ENCODE peak calls at places on chromosomes 7 and 10, in four cellular contexts. V is DND-41, P is mesendoderm, K is mammary epithelial cell. W is an unnamed sample.

GRCh38 chr7:78787854-78788253 is 665.6 kb downstream of the MAGI2 start:
- DNase-seq in P (no peak), K (peak), V (no peak), W (no peak)

GRCh38 chr10:5890519-5890878 is 456 bp downstream of the FBH1 start:
- DNase-seq in P (peak), V (peak), K (peak), W (no peak)

GRCh38 chr10:88196298-88196697 is 332.9 kb downstream of the PTEN start:
- DNase-seq in K (no peak), V (no peak), P (no peak), W (no peak)

GRCh38 chr7:1925973-1926907 is 256.2 kb downstream of the ELFN1 start:
- DNase-seq in K (no peak), P (no peak), V (peak), W (no peak)

GRCh38 chr10:117138838-117139580 is 939 bp upstream of the VAX1 start:
- DNase-seq in K (no peak), P (peak), V (no peak), W (no peak)

GRCh38 chr10:118764195-118764594 is 9.4 kb upstream of the CACUL1 start:
- DNase-seq in K (no peak), V (no peak), P (no peak), W (no peak)

GRCh38 chr10:69867699-69868558 is 66.2 kb downstream of the COL13A1 start:
- DNase-seq in K (no peak), V (no peak), P (no peak), W (no peak)

GRCh38 chr7:150983893-150984368 is 5.8 kb upstream of the KCNH2 start:
- DNase-seq in V (peak), K (peak), P (peak), W (no peak)

GRCh38 chr10:92222603-92223275 is 68.1 kb downstream of the CPEB3 start:
- DNase-seq in V (no peak), K (peak), P (no peak), W (no peak)

GRCh38 chr10:71974489-71975011 is 10.4 kb downstream of the CHST3 start:
- DNase-seq in V (no peak), K (peak), P (peak), W (no peak)

GRCh38 chr10:3045471-3046209 is 21.7 kb upstream of the PFKP start:
- DNase-seq in V (no peak), K (peak), P (peak), W (no peak)

GRCh38 chr10:43057831-43058340 is 19.0 kb upstream of the RET start:
- DNase-seq in K (no peak), V (no peak), P (no peak), W (no peak)

GRCh38 chr7:143434660-143435059 is 8.6 kb upstream of the TAS2R60 start:
- DNase-seq in K (peak), P (no peak), V (no peak), W (no peak)

GRCh38 chr7:139680676-139681462 is 96.9 kb downstream of the HIPK2 start:
- DNase-seq in V (no peak), P (peak), K (peak), W (no peak)

GRCh38 chr7:99624487-99624886 is 7.7 kb downstream of the ZSCAN25 start:
- DNase-seq in P (no peak), V (peak), K (no peak), W (no peak)

GRCh38 chr7:128115821-128116723 is 84.8 kb upstream of the LRRC4 start:
- DNase-seq in K (no peak), P (peak), V (no peak), W (no peak)

GRCh38 chr7:75617634-75618234 is 121.0 kb downstream of the HIP1 start:
- DNase-seq in K (no peak), P (no peak), V (peak), W (no peak)

GRCh38 chr7:105245398-105246099 is 143.2 kb downstream of the SRPK2 start:
- DNase-seq in V (no peak), P (no peak), K (no peak), W (no peak)

GRCh38 chr7:351681-352480 is 61.9 kb downstream of the FOXL3 start:
- DNase-seq in V (peak), K (no peak), P (no peak), W (no peak)

GRCh38 chr10:86775056-86775858 is 18.8 kb downstream of the BMPR1A start:
- DNase-seq in P (peak), K (peak), V (no peak), W (no peak)

GRCh38 chr10:101835406-101835805 is 8.2 kb downstream of the KCNIP2 start:
- DNase-seq in V (no peak), K (no peak), P (no peak), W (no peak)
- H3K9ac ChIP-seq in V (no peak), K (no peak), P (no peak), W (no peak)

GRCh38 chr10:53064609-53065008 is 292.0 kb upstream of the MBL2 start:
- DNase-seq in P (no peak), V (no peak), K (no peak), W (no peak)
- H3K4me3 ChIP-seq in P (no peak), V (no peak), K (no peak), W (no peak)

GRCh38 chr10:31937371-31937770 is 8.7 kb upstream of the ARHGAP12 start:
- DNase-seq in P (no peak), K (no peak), V (no peak), W (no peak)
- H3K9ac ChIP-seq in P (no peak), K (peak), V (no peak), W (no peak)

GRCh38 chr7:117138474-117138873 is 184.4 kb downstream of the WNT2 start:
- DNase-seq in K (no peak), V (no peak), P (no peak), W (no peak)
- H3K4me3 ChIP-seq in K (no peak), V (no peak), P (no peak), W (no peak)

W was measured in SK-N-MC.